ENCODE peak calls at places on chromosomes 11 and 22, in eight cellular contexts. Y, T, S, K, M, W, V and R are unnamed samples.

GRCh38 chr22:36741968-36742367 is 34.0 kb downstream of the IFT27 start:
- DNase-seq in Y (no peak), T (no peak), S (no peak), K (no peak), V (no peak), W (no peak), M (no peak), R (no peak)

GRCh38 chr22:50398698-50399648 is 55.8 kb downstream of the PPP6R2 start:
- DNase-seq in S (no peak), M (no peak), K (no peak), T (no peak), Y (no peak), W (no peak), V (no peak), R (no peak)

GRCh38 chr11:44955019-44955738 is 4.5 kb upstream of the TP53I11 start:
- DNase-seq in T (peak), V (peak), K (peak), S (peak), Y (no peak), W (no peak), M (peak), R (peak)

GRCh38 chr11:106263527-106263926 is 186.1 kb downstream of the AASDHPPT start:
- DNase-seq in V (no peak), K (no peak), T (no peak), S (no peak), Y (no peak), M (no peak), W (no peak), R (no peak)

GRCh38 chr22:29032014-29032475 is 29.6 kb downstream of the C22orf31 start:
- DNase-seq in T (no peak), V (no peak), Y (no peak), S (no peak), K (peak), M (no peak), W (no peak), R (no peak)

GRCh38 chr11:96215094-96215782 is 127.8 kb downstream of the MAML2 start:
- DNase-seq in W (no peak), S (peak), M (peak), Y (peak), K (peak), T (no peak), V (no peak), R (peak)

GRCh38 chr22:46777609-46777970 is 15.1 kb downstream of the TBC1D22A start:
- DNase-seq in K (no peak), Y (peak), W (peak), T (no peak), V (no peak), M (peak), S (no peak), R (no peak)

GRCh38 chr22:32325416-32325801 is 32.3 kb upstream of the RFPL3 start:
- DNase-seq in K (no peak), M (peak), Y (no peak), S (no peak), W (no peak), V (no peak), T (no peak), R (no peak)

GRCh38 chr22:26474687-26475086 is 8.9 kb downstream of the HPS4 start:
- DNase-seq in Y (no peak), M (no peak), K (peak), S (no peak), W (no peak), V (no peak), T (no peak), R (peak)

GRCh38 chr11:36363361-36364272 is 67.5 kb downstream of the PRR5L start:
- DNase-seq in K (peak), T (no peak), V (no peak), S (no peak), M (no peak), Y (no peak), W (no peak), R (no peak)

GRCh38 chr11:65353900-65354264 is 669 bp upstream of the TIGD3 start:
- DNase-seq in M (peak), W (no peak), S (no peak), Y (no peak), V (no peak), K (no peak), T (no peak), R (no peak)

GRCh38 chr11:10042699-10043098 is 251.3 kb downstream of the SBF2 start:
- DNase-seq in Y (peak), M (no peak), V (no peak), K (no peak), W (no peak), T (no peak), S (no peak), R (peak)

GRCh38 chr22:24994070-24994763 is 41.7 kb downstream of the KIAA1671 start:
- DNase-seq in Y (no peak), W (no peak), M (no peak), K (no peak), T (no peak), V (no peak), S (peak), R (peak)

GRCh38 chr22:41966607-41967240 is 2.5 kb upstream of the SEPTIN3 start:
- DNase-seq in T (peak), M (no peak), V (peak), Y (peak), W (no peak), K (peak), S (no peak), R (peak)

GRCh38 chr22:34102633-34103032 is 182.4 kb upstream of the LARGE1 start:
- DNase-seq in S (no peak), T (no peak), K (no peak), M (no peak), W (no peak), V (no peak), Y (no peak), R (no peak)

GRCh38 chr11:76371170-76371569 is 9.8 kb downstream of the THAP12 start:
- DNase-seq in W (no peak), V (no peak), Y (peak), K (peak), T (peak), S (no peak), M (no peak), R (peak)

GRCh38 chr11:133026952-133027351 is 505.3 kb downstream of the OPCML start:
- DNase-seq in K (no peak), T (no peak), W (no peak), V (no peak), S (no peak), M (no peak), Y (peak), R (no peak)

GRCh38 chr11:46387919-46388618 is 3.5 kb downstream of the CHRM4 start:
- DNase-seq in K (no peak), W (no peak), Y (no peak), V (no peak), M (no peak), T (no peak), S (no peak), R (no peak)

GRCh38 chr11:112882494-112883381 is 78.5 kb upstream of the NCAM1 start:
- DNase-seq in V (no peak), Y (no peak), K (no peak), S (no peak), M (no peak), W (no peak), T (no peak), R (no peak)

GRCh38 chr11:134387501-134387900 is 24.5 kb downstream of the B3GAT1 start:
- DNase-seq in W (no peak), K (no peak), Y (no peak), T (no peak), S (no peak), V (no peak), M (no peak), R (no peak)

GRCh38 chr11:9740202-9740881 is 76.5 kb downstream of the SWAP70 start:
- DNase-seq in T (no peak), M (no peak), W (no peak), Y (peak), S (peak), K (no peak), V (no peak), R (no peak)

GRCh38 chr11:16607675-16608644 is 130.5 kb upstream of the C11orf58 start:
- DNase-seq in T (no peak), V (peak), W (peak), K (no peak), S (peak), M (peak), Y (no peak), R (no peak)

GRCh38 chr11:97419729-97420128 is 1029.9 kb downstream of the JRKL start:
- DNase-seq in T (no peak), Y (no peak), W (no peak), V (no peak), K (no peak), M (no peak), S (no peak), R (no peak)

GRCh38 chr11:115144014-115144413 is 360.2 kb downstream of the CADM1 start:
- DNase-seq in T (no peak), M (peak), W (no peak), Y (no peak), V (no peak), S (no peak), K (no peak), R (no peak)

GRCh38 chr22:27918351-27919221 is 470 bp downstream of the PITPNB start:
- DNase-seq in V (peak), M (peak), Y (peak), T (no peak), W (peak), S (peak), K (peak), R (peak)

GRCh38 chr11:46252373-46252914 is 25.0 kb upstream of the CREB3L1 start:
- DNase-seq in T (no peak), V (no peak), S (no peak), K (peak), W (no peak), Y (no peak), M (no peak), R (no peak)

GRCh38 chr11:128757886-128758612 is 64.2 kb downstream of the FLI1 start:
- DNase-seq in K (no peak), Y (peak), M (no peak), W (no peak), T (no peak), V (no peak), S (no peak), R (no peak)

GRCh38 chr11:19635332-19635731 is 77.3 kb upstream of the NAV2 start:
- DNase-seq in V (no peak), K (no peak), W (no peak), M (no peak), Y (no peak), T (no peak), S (no peak), R (no peak)

GRCh38 chr11:132264616-132265015 is 894.2 kb downstream of the NTM start:
- DNase-seq in T (no peak), Y (no peak), V (no peak), K (no peak), M (no peak), W (no peak), S (no peak), R (no peak)

GRCh38 chr22:44116331-44116730 is 64.4 kb upstream of the PARVG start:
- DNase-seq in Y (no peak), K (no peak), S (no peak), M (peak), W (no peak), V (no peak), T (no peak), R (no peak)

GRCh38 chr11:27392715-27393114 is 29.7 kb upstream of the CCDC34 start:
- DNase-seq in M (no peak), T (peak), V (no peak), S (no peak), K (peak), W (no peak), Y (no peak), R (peak)

GRCh38 chr11:2885017-2885675 is 429 bp downstream of the CDKN1C start:
- DNase-seq in V (no peak), K (peak), S (peak), W (no peak), M (peak), Y (no peak), T (no peak), R (peak)

GRCh38 chr22:24695958-24696511 is 78.5 kb downstream of the PIWIL3 start:
- DNase-seq in K (peak), Y (no peak), V (no peak), M (peak), T (no peak), S (peak), W (no peak), R (no peak)

GRCh38 chr11:134207538-134208239 is 16.1 kb downstream of the NCAPD3 start:
- DNase-seq in T (no peak), V (no peak), M (no peak), Y (peak), S (peak), W (no peak), K (peak), R (peak)

GRCh38 chr11:31825453-31826391 is 14.6 kb upstream of the PAX6 start:
- DNase-seq in M (peak), Y (no peak), K (no peak), W (no peak), T (no peak), V (no peak), S (no peak), R (no peak)

GRCh38 chr11:46339816-46340215 is 7.4 kb upstream of the DGKZ start:
- DNase-seq in Y (no peak), W (no peak), T (no peak), S (no peak), M (no peak), V (no peak), K (peak), R (no peak)

GRCh38 chr11:2570211-2570811 is 125.5 kb downstream of the KCNQ1 start:
- DNase-seq in S (peak), Y (no peak), K (no peak), W (peak), V (no peak), M (no peak), T (no peak), R (no peak)

GRCh38 chr11:62610814-62611704 is 1.5 kb downstream of the EML3 start:
- DNase-seq in Y (no peak), V (no peak), M (peak), S (peak), K (no peak), T (no peak), W (no peak), R (no peak)

GRCh38 chr11:69943066-69943465 is 123.8 kb upstream of the FGF3 start:
- DNase-seq in M (peak), W (no peak), T (no peak), Y (no peak), S (peak), V (no peak), K (no peak), R (no peak)
- TF ChIP-seq CTCF in M (no peak), W (no peak), T (peak), Y (no peak), S (no peak), V (no peak), K (peak), R (no peak)

DNA sequence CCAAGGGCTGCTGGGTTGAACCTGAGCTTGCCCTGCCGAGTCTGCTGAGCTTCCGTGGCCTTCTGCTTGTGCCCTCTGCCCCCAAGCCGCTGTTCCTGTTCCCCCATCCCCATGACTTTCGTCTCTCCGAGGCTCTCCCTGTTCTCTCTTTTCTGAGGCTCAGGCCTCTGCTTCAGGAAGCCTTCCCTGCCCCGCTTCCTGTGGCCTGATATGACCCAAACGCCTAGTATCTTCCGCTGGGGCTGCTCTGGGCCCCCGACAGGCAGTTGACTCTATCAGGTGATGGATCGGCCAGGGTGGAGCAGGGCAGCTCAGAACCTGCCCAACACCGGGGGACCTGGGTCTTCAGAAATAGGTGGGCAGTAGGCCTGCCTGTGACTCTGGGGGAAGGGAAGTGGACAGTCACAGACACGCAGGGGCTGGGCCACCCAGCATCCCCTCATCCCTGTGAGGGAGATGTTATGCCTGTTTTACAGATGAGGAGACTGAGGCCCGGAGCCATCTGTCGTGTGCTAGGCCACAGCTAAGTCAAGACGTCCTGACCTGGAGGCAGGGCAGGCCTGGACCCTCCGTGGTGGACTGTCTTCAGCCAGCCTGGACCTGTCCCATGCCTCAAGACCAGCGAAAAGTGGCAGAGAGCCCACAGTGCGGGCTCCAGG is 16.3 kb downstream of the BAD start:
- DNase-seq in Y (no peak), W (no peak), V (no peak), M (no peak), K (no peak), S (no peak), T (no peak), R (no peak)
- H3K4me3 ChIP-seq in Y (peak), W (peak), V (no peak), M (peak), K (peak), S (no peak), T (no peak), R (no peak)

DNA sequence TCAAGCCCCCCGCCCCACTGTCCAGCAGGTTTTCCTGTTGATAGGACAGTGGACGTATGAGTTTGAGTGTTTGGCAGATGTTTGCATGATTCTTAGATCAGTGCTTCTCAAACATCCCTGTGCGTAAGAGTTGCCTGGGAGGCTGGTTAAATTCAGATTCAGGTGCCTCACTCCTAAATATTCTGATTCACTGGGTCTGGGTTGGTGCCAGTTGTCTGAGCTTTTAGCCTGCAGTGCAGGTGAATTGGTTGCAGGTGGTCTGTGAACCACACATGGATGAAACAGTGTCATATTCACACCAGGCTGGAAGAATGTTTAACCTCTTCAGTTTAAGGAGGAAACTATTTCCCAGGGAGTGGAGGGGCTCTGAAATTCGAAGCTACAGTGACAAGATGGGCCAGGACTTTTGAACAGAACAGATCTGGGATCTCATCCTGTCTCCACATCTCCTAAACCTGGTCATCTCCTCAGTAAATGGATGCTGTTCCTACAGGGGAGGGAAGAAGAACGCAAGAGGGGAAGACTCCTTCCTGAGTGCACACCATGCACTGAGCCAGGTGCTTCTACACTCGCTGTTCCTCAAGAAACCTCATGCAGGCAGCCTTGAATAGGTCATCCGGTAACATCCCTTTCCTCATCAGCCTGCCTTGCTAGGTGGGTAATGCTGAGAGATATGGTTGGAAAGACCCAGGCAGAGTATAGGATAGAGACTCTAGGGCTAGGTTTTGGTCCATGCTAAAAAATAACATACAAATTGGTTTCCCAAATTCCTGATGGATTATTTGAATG is 47.8 kb downstream of the TEAD1 start:
- DNase-seq in Y (no peak), S (no peak), W (no peak), K (no peak), V (no peak), T (no peak), M (no peak), R (no peak)
- TF ChIP-seq CTCF in Y (no peak), S (no peak), W (no peak), K (no peak), V (no peak), T (no peak), M (no peak), R (no peak)

GRCh38 chr22:39601180-39601535 is 30.6 kb downstream of the CACNA1I start:
- DNase-seq in V (no peak), Y (peak), K (no peak), S (no peak), W (no peak), T (no peak), M (no peak), R (no peak)
- H3K4me3 ChIP-seq in V (no peak), Y (no peak), K (no peak), S (no peak), W (no peak), T (no peak), M (no peak), R (no peak)

GRCh38 chr11:1566381-1567051 is 5.6 kb downstream of the DUSP8 start:
- DNase-seq in W (no peak), K (no peak), M (peak), T (no peak), S (no peak), V (no peak), Y (no peak), R (no peak)
- TF ChIP-seq CTCF in W (no peak), K (peak), M (no peak), T (no peak), S (no peak), V (no peak), Y (peak), R (no peak)

GRCh38 chr11:72719144-72719543 is 33.1 kb downstream of the ARAP1 start:
- DNase-seq in M (peak), T (peak), W (no peak), S (no peak), Y (peak), K (peak), V (no peak), R (peak)
- H3K4me3 ChIP-seq in M (no peak), T (no peak), W (no peak), S (no peak), Y (no peak), K (no peak), V (no peak), R (no peak)

GRCh38 chr22:49203091-49203862 is 624.4 kb downstream of the BRD1 start:
- DNase-seq in K (no peak), M (peak), V (no peak), W (no peak), S (no peak), Y (no peak), T (no peak), R (no peak)
- TF ChIP-seq CTCF in K (no peak), M (no peak), V (no peak), W (no peak), S (no peak), Y (no peak), T (no peak), R (no peak)

GRCh38 chr11:119852741-119853140 is 123.7 kb upstream of the NECTIN1 start:
- DNase-seq in S (no peak), M (no peak), K (no peak), W (no peak), Y (no peak), V (no peak), T (no peak), R (no peak)
- H3K4me3 ChIP-seq in S (no peak), M (no peak), K (no peak), W (no peak), Y (no peak), V (no peak), T (no peak), R (no peak)